ENCODE peak calls at places on chromosomes 4 and X, in six cellular contexts. P is GF-D8; I is activated naive CD8-positive, alpha-beta T cell treated with anti-CD3 and anti-CD28 coated beads, Interleukin-2, amount 10 ng/mL, durations not matched to agents 7 days and 5 days; N is T-cell; H is H54; E is amniotic stem cell. D is an unnamed sample.

GRCh38 chr4:53865031-53865430 is 199.4 kb downstream of the CHIC2 start:
- DNase-seq in N (no peak), E (no peak), I (no peak), H (no peak), P (no peak), D (no peak)

GRCh38 chrX:65688403-65688881 is 21.0 kb downstream of the MSN start:
- DNase-seq in P (peak; percentile 39), I (no peak), N (no peak), E (no peak), H (no peak), D (no peak)

GRCh38 chr4:68180858-68181531 is 51.3 kb upstream of the TMPRSS11F start:
- DNase-seq in H (no peak), I (no peak), N (no peak), P (no peak), E (no peak), D (no peak)

GRCh38 chr4:144709793-144710525 is 64.0 kb downstream of the HHIP start:
- DNase-seq in I (no peak), N (no peak), H (peak; percentile 8), P (no peak), E (no peak), D (no peak)

GRCh38 chr4:10965196-10965595 is 280.6 kb upstream of the CLNK start:
- DNase-seq in I (no peak), P (no peak), E (no peak), H (no peak), N (no peak), D (no peak)

GRCh38 chr4:148800943-148801342 is 358.7 kb upstream of the NR3C2 start:
- DNase-seq in P (no peak), I (no peak), N (no peak), H (no peak), E (no peak), D (no peak)

GRCh38 chr4:10079951-10080873 is 36.4 kb downstream of the WDR1 start:
- DNase-seq in I (peak; percentile 17), H (no peak), E (no peak), N (no peak), P (no peak), D (no peak)

GRCh38 chr4:165208741-165209388 is 1.5 kb downstream of the KLHL2 start:
- DNase-seq in N (no peak), I (no peak), E (no peak), H (no peak), P (no peak), D (peak; percentile 14)

GRCh38 chr4:184196730-184197355 is 20.8 kb downstream of the ENPP6 start:
- DNase-seq in P (no peak), E (no peak), I (no peak), N (no peak), H (no peak), D (no peak)

GRCh38 chr4:46425775-46426400 is 36.0 kb upstream of the GABRA2 start:
- DNase-seq in H (no peak), E (no peak), N (no peak), I (no peak), P (no peak), D (no peak)

GRCh38 chr4:30002345-30002744 is 717.8 kb upstream of the PCDH7 start:
- DNase-seq in N (no peak), I (no peak), H (no peak), P (no peak), E (no peak), D (no peak)

GRCh38 chr4:121900132-121900983 is 30.1 kb upstream of the BBS7 start:
- DNase-seq in H (peak; percentile 6), N (no peak), I (no peak), P (no peak), E (peak; percentile 10), D (peak; percentile 4)

GRCh38 chrX:120775959-120776358 is 99.7 kb downstream of the CT47B1 start:
- DNase-seq in E (no peak), N (no peak), I (no peak), P (no peak), H (no peak), D (no peak)

GRCh38 chr4:41281038-41281634 is 24.4 kb downstream of the UCHL1 start:
- DNase-seq in P (no peak), N (no peak), I (no peak), E (peak; percentile 59), H (peak; percentile 44), D (peak; percentile 74)

GRCh38 chr4:1207603-1208265 is 35.4 kb upstream of the SPON2 start:
- DNase-seq in I (no peak), E (no peak), H (no peak), P (no peak), N (no peak), D (no peak)

GRCh38 chr4:179307297-179308136 is 1865.3 kb upstream of the AGA start:
- DNase-seq in P (no peak), N (no peak), E (peak; percentile 18), H (no peak), I (no peak), D (no peak)

GRCh38 chrX:153884136-153885076 is 1.6 kb downstream of the L1CAM start:
- DNase-seq in N (no peak), H (no peak), P (no peak), I (no peak), E (no peak), D (no peak)

GRCh38 chr4:156870861-156871260 is 100.7 kb downstream of the PDGFC start:
- DNase-seq in H (no peak), N (no peak), E (no peak), P (no peak), I (no peak), D (no peak)

GRCh38 chrX:109632906-109633504 is 8.0 kb upstream of the KCNE5 start:
- DNase-seq in H (no peak), N (no peak), E (no peak), P (no peak), I (no peak), D (no peak)

GRCh38 chrX:130120321-130120731 is 10.0 kb upstream of the ELF4 start:
- DNase-seq in H (no peak), E (no peak), N (no peak), P (peak; percentile 26), I (no peak), D (no peak)

GRCh38 chr4:4490816-4491215 is 51.0 kb downstream of the STX18 start:
- DNase-seq in H (no peak), N (no peak), I (no peak), E (no peak), P (no peak), D (no peak)

GRCh38 chr4:138941037-138941436 is 74.5 kb upstream of the NOCT start:
- DNase-seq in H (no peak), N (no peak), I (no peak), P (no peak), E (no peak), D (no peak)

GRCh38 chrX:38999967-39000745 is 198.9 kb downstream of the MID1IP1 start:
- DNase-seq in I (no peak), N (no peak), P (no peak), H (no peak), E (no peak), D (no peak)

GRCh38 chr4:1382776-1383727 is 23.2 kb downstream of the NKX1-1 start:
- DNase-seq in P (no peak), N (no peak), H (no peak), I (peak; percentile 24), E (no peak), D (no peak)

GRCh38 chrX:10470009-10470408 is 150.4 kb downstream of the MID1 start:
- DNase-seq in E (no peak), I (no peak), H (no peak), N (no peak), P (no peak), D (no peak)

GRCh38 chr4:3303840-3304715 is 11.3 kb downstream of the RGS12 start:
- DNase-seq in I (no peak), N (no peak), H (no peak), E (no peak), P (no peak), D (no peak)

GRCh38 chr4:95889662-95890061 is 49.8 kb downstream of the PDHA2 start:
- DNase-seq in P (no peak), N (no peak), E (no peak), H (no peak), I (no peak), D (no peak)

GRCh38 chrX:44890247-44890646 is 17.3 kb downstream of the KDM6A start:
- DNase-seq in N (no peak), I (no peak), H (no peak), E (no peak), P (no peak), D (no peak)

GRCh38 chrX:48835524-48836329 is at the start of gene PCSK1N:
- DNase-seq in I (no peak), E (no peak), H (no peak), P (no peak), N (peak; percentile 13), D (peak; percentile 11)

GRCh38 chrX:153516055-153516454 is 1.4 kb upstream of the ATP2B3 start:
- DNase-seq in H (no peak), I (no peak), E (no peak), N (no peak), P (no peak), D (no peak)

GRCh38 chr4:6222761-6223292 is 22.5 kb upstream of the JAKMIP1 start:
- DNase-seq in I (no peak), H (no peak), E (no peak), P (no peak), N (no peak), D (no peak)